ENCODE peak calls at places on chromosomes 6 and 20, in five cellular contexts. S is PC-9; F is CD8-positive, alpha-beta T cell; W is H9; D is tibial artery. N is an unnamed sample. For H3K4me1 and H3K27me3, the result is how much of the 10 kb centered on the place peaks cover.

GRCh38 chr6:7237653-7238190 is 75.3 kb downstream of the SSR1 start:
- DNase-seq in S (no peak), F (no peak), W (no peak), D (no peak), N (no peak)

GRCh38 chr6:98041072-98041471 is 758.1 kb upstream of the MMS22L start:
- DNase-seq in F (no peak), W (no peak), S (no peak), D (no peak), N (no peak)

GRCh38 chr6:24936641-24937317 is 1.0 kb upstream of the RIPOR2 start:
- DNase-seq in W (no peak), D (no peak), S (no peak), F (peak), N (no peak)

GRCh38 chr20:16011519-16011918 is 561.7 kb downstream of the KIF16B start:
- DNase-seq in F (no peak), W (no peak), D (no peak), S (no peak), N (no peak)

GRCh38 chr6:90364846-90365401 is 68.3 kb upstream of the BACH2 start:
- DNase-seq in D (no peak), W (no peak), S (no peak), F (no peak), N (no peak)

GRCh38 chr20:50127587-50128519 is 14.9 kb upstream of the UBE2V1 start:
- DNase-seq in W (no peak), D (no peak), F (no peak), S (no peak), N (no peak)

GRCh38 chr6:143581835-143582480 is 70.4 kb upstream of the FUCA2 start:
- DNase-seq in F (no peak), D (no peak), S (no peak), W (no peak), N (no peak)

GRCh38 chr6:144064831-144065668 is 30.3 kb downstream of the SF3B5 start:
- DNase-seq in F (no peak), D (no peak), S (no peak), W (no peak), N (no peak)

GRCh38 chr6:127737009-127737486 is 160.1 kb downstream of the C6orf58 start:
- DNase-seq in F (peak), W (no peak), D (no peak), S (peak), N (no peak)

GRCh38 chr6:77334093-77334492 is 129.2 kb downstream of the HTR1B start:
- DNase-seq in D (no peak), S (no peak), W (no peak), F (no peak), N (no peak)

GRCh38 chr6:22437665-22438064 is 131.7 kb upstream of the HDGFL1 start:
- DNase-seq in S (no peak), D (no peak), W (no peak), F (no peak), N (no peak)

GRCh38 chr6:160293844-160294243 is 35.2 kb upstream of the SLC22A2 start:
- DNase-seq in D (peak), F (no peak), S (no peak), W (no peak), N (no peak)

GRCh38 chr6:97440590-97441176 is 157.7 kb upstream of the MMS22L start:
- DNase-seq in S (no peak), D (no peak), W (peak), F (no peak), N (no peak)

GRCh38 chr6:126180585-126180984 is 159.3 kb upstream of the CENPW start:
- DNase-seq in S (peak), D (no peak), F (no peak), W (no peak), N (no peak)

GRCh38 chr6:15218401-15218800 is 27.5 kb upstream of the JARID2 start:
- DNase-seq in W (no peak), S (no peak), F (no peak), D (no peak), N (no peak)

GRCh38 chr6:26056583-26057350 is 30.5 kb upstream of the HFE start:
- DNase-seq in W (no peak), D (no peak), S (no peak), F (no peak), N (no peak)

GRCh38 chr6:170311696-170312095 is 5.1 kb downstream of the FAM120B start:
- DNase-seq in D (no peak), W (no peak), F (no peak), S (no peak), N (no peak)
- H3K4me1 ChIP-seq in D (under half), W (under half), F (under half), S (under half), N (half or more)

DNA sequence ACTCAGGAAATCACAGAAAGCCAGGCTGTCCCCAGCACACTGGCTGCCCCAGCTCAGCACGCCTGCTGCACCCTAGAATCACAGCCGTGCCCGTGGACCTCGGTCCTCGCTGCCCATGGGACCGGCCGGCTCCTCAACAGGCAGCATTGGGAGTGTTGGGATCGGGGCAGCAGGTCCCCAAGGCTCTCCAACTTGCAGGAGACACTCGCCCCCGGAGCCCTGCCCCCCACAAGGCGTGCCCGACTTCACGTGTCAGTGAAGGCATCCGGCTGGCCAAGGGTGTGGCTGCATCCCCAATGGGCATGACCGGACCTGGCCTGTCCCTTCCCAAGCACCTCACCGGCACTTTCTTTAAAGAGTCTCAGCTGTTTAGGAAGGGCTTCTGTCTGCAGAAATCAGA is 3.0 kb upstream of the NTSR1 start:
- DNase-seq in D (no peak), S (peak), W (no peak), F (no peak), N (no peak)
- H3K27me3 ChIP-seq in D (under half), S (under half), W (under half), F (under half), N (under half)

GRCh38 chr20:56426926-56427325 is 14.9 kb downstream of the CASS4 start:
- DNase-seq in D (no peak), W (no peak), S (no peak), F (no peak), N (no peak)

GRCh38 chr20:56422131-56422823 is 10.2 kb downstream of the CASS4 start:
- DNase-seq in W (no peak), D (peak), S (peak), F (no peak), N (no peak)

GRCh38 chr20:56426026-56426425 is 14.0 kb downstream of the CASS4 start:
- DNase-seq in W (no peak), D (no peak), F (no peak), S (no peak), N (no peak)

GRCh38 chr20:56422824-56423189 is 10.7 kb downstream of the CASS4 start:
- DNase-seq in S (no peak), F (no peak), W (no peak), D (peak), N (no peak)

DNA sequence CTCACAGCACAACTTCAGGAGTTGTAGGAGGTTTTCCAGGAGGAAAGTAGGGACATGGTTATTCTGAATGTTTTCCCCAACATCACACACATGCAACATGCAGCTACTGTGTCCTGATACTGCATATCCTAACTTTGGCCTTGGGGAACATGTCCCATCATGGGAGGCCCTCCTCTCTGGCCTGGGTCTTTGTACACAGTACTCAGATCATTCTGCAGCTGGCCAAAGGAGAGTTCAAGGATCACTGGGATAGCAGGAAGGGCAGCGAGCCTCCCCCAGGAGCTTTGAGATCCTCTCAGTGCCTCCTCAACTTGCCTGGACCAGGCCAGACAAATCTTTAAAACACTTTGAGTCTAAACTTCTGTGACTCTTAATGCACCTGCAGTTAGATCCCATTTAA is 12.9 kb downstream of the CASS4 start:
- DNase-seq in D (peak), W (no peak), S (no peak), F (no peak), N (no peak)
- H3K4me1 ChIP-seq in D (under half), W (under half), S (under half), F (half or more), N (under half)

DNA sequence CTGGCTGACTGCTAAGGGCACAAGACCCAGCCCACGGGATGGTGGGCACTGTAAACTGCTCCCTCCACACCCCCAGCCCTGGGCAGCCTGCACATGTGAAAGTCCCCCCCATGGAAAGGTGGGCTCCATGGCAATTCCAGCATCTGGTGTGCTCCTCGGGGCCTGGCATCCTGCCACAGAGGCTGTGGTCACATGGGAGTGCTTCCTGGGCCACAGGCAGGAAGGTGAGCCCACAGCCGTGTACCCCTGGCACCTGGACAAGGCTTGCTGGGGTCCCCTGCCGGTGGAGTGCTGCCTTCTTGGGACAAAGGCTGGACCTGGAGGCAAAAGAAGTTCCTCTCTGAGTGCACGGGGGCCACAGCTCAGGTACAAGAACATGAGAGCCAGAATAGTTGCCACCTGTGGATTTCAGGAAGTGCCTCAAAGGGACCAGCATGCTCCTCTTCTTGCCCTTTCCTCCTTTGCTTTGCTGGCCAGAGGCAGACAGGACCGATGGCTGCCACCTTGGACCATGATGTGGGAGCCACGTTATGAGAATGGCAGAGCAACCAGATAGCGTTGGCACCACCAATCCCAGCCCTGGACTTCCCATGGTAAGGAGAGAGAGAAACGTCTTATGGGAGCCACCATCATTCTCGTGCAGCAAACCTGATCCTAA is 120.2 kb upstream of the MLN start:
- DNase-seq in D (no peak), S (no peak), F (peak), W (no peak), N (no peak)
- H3K27me3 ChIP-seq in D (under half), S (half or more), F (under half), W (under half), N (under half)

DNA sequence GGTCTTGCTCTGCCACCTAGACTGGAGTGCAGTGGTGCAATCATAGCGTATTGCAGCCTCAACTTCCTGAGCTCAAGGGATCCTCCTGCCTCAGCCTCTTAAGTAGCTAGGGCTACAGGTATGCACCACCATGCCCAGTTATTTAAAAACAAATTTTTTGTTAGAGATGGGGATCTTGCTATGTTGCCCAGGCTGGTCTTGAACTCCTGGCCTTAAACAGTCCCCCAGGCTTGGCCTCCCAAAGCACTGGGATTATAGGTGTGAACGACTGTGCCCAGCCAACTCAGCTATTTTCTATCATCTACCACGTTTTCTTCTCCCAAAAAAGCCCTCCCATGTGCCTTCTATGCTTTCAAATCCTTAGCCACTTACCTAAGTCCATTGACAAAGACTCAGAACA is 243.7 kb upstream of the SOX4 start:
- DNase-seq in W (no peak), F (no peak), D (no peak), S (no peak), N (no peak)
- H3K4me1 ChIP-seq in W (under half), F (under half), D (under half), S (under half), N (under half)

DNA sequence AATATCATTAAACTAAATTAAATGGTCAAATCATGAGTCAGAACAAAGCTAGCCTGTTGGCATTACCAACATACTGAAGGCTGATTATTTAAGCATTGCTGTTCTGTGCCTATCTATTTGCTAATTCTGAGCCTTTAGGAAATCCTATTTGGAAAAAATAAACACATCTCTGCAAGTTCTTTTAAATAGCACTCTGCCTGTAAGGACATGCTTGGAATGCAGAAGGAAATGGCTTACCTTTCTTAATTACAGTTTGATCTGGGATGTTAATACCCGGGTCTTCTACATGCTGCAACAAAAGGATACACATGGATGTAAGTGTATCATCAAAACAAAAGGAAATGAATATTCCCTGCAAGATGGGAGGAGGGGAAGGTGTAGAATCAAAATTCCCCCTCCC is 8.3 kb downstream of the TFAP2A start:
- DNase-seq in W (no peak), D (no peak), S (no peak), F (no peak), N (no peak)
- H3K27me3 ChIP-seq in W (half or more), D (under half), S (under half), F (under half), N (under half)

DNA sequence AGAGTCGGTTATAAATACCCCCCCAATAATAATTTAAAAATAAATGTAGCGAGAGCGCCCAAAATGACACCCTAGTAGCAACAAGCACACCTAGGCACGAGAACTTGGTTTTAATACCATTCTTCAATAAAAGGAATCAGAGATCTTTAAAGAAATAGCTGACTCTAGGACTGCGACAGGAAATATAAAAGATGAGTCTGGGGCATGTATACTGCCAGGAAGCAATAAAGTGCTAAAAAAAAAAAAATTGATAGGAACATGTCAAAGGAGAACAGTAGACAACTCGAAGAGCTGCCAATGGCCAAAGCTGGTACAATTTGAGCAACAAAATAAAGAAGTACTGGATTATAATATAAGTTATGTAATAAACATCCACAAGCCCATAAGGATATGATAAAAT is 2.2 kb downstream of the PNISR start:
- DNase-seq in F (no peak), W (no peak), S (no peak), D (no peak), N (no peak)
- H3K4me1 ChIP-seq in F (half or more), W (under half), S (under half), D (under half), N (half or more)

DNA sequence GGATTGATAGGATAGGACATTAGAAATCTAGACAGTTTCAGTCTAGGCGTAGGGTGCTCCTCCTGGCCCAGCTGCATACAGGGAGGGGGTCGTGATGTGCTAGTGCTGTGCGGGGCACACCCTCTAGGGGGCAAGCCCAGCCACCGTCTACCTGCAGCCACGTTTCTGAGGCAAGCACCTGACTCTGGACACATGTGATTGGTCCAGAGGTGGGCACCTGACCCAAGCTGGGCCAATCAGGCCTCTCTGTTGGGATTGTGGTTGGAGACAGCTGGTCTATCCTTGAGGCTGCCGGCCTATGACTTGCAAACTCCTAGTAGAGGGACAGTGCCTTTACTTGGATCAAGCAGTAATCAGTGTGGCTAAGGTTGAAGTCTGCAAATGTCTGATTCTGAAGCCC is 317.1 kb downstream of the BMP7 start:
- DNase-seq in F (no peak), D (no peak), S (no peak), W (peak), N (no peak)
- H3K27me3 ChIP-seq in F (under half), D (under half), S (under half), W (under half), N (under half)

GRCh38 chr20:18577942-18578341 is 9.9 kb upstream of the DTD1 start:
- DNase-seq in W (no peak), D (no peak), S (no peak), F (no peak), N (no peak)
- H3K4me1 ChIP-seq in W (under half), D (under half), S (under half), F (under half), N (under half)

N was measured in right atrium auricular region.